ENCODE peak calls at places on chromosomes 4 and X, in nine cellular contexts. One of them, this sample, is unnamed.

GRCh38 chrX:46840946-46841740 is 4.3 kb downstream of the RP2 start:
- DNase-seq in activated naive CD8-positive, alpha-beta T cell treated with anti-CD3 and anti-CD28 coated beads, Interleukin-2, amount 50 U/mL, for 24 hours: no peak
- DNase-seq in progenitor cell of endocrine pancreas: no peak
- DNase-seq in dorsolateral prefrontal cortex: peak; percentile 31
- DNase-seq in endothelial cell of umbilical vein: peak; percentile 21
- DNase-seq in stimulated activated CD8-positive, alpha-beta memory T cell treated with anti-CD3 and anti-CD28 coated beads, Interleukin-4, amount 100 ng/mL, for 1 hour: no peak
- DNase-seq in body of pancreas: peak; percentile 16
- DNase-seq in immature natural killer cell: no peak
- DNase-seq in T47D: no peak
- DNase-seq in this sample: no peak

GRCh38 chrX:17669891-17670290 is 67.4 kb upstream of the SCML1 start:
- DNase-seq in T47D: no peak
- DNase-seq in endothelial cell of umbilical vein: no peak
- DNase-seq in dorsolateral prefrontal cortex: no peak
- DNase-seq in progenitor cell of endocrine pancreas: no peak
- DNase-seq in body of pancreas: no peak
- DNase-seq in immature natural killer cell: no peak
- DNase-seq in activated naive CD8-positive, alpha-beta T cell treated with anti-CD3 and anti-CD28 coated beads, Interleukin-2, amount 50 U/mL, for 24 hours: no peak
- DNase-seq in stimulated activated CD8-positive, alpha-beta memory T cell treated with anti-CD3 and anti-CD28 coated beads, Interleukin-4, amount 100 ng/mL, for 1 hour: no peak
- DNase-seq in this sample: no peak

GRCh38 chr4:3285558-3286334 is 7.1 kb upstream of the RGS12 start:
- DNase-seq in dorsolateral prefrontal cortex: peak; percentile 61
- DNase-seq in progenitor cell of endocrine pancreas: peak; percentile 6
- DNase-seq in activated naive CD8-positive, alpha-beta T cell treated with anti-CD3 and anti-CD28 coated beads, Interleukin-2, amount 50 U/mL, for 24 hours: no peak
- DNase-seq in body of pancreas: no peak
- DNase-seq in T47D: no peak
- DNase-seq in stimulated activated CD8-positive, alpha-beta memory T cell treated with anti-CD3 and anti-CD28 coated beads, Interleukin-4, amount 100 ng/mL, for 1 hour: no peak
- DNase-seq in immature natural killer cell: no peak
- DNase-seq in endothelial cell of umbilical vein: no peak
- DNase-seq in this sample: peak; percentile 72

GRCh38 chr4:116070283-116070682 is 956.9 kb upstream of the NDST4 start:
- DNase-seq in body of pancreas: no peak
- DNase-seq in T47D: no peak
- DNase-seq in progenitor cell of endocrine pancreas: no peak
- DNase-seq in immature natural killer cell: no peak
- DNase-seq in activated naive CD8-positive, alpha-beta T cell treated with anti-CD3 and anti-CD28 coated beads, Interleukin-2, amount 50 U/mL, for 24 hours: no peak
- DNase-seq in endothelial cell of umbilical vein: no peak
- DNase-seq in dorsolateral prefrontal cortex: no peak
- DNase-seq in stimulated activated CD8-positive, alpha-beta memory T cell treated with anti-CD3 and anti-CD28 coated beads, Interleukin-4, amount 100 ng/mL, for 1 hour: no peak
- DNase-seq in this sample: no peak

GRCh38 chr4:173518419-173519102 is 11.5 kb downstream of the HAND2 start:
- DNase-seq in body of pancreas: no peak
- DNase-seq in immature natural killer cell: no peak
- DNase-seq in stimulated activated CD8-positive, alpha-beta memory T cell treated with anti-CD3 and anti-CD28 coated beads, Interleukin-4, amount 100 ng/mL, for 1 hour: no peak
- DNase-seq in endothelial cell of umbilical vein: no peak
- DNase-seq in activated naive CD8-positive, alpha-beta T cell treated with anti-CD3 and anti-CD28 coated beads, Interleukin-2, amount 50 U/mL, for 24 hours: no peak
- DNase-seq in dorsolateral prefrontal cortex: no peak
- DNase-seq in T47D: no peak
- DNase-seq in progenitor cell of endocrine pancreas: no peak
- DNase-seq in this sample: no peak

GRCh38 chrX:40402771-40403533 is 177.8 kb upstream of the ATP6AP2 start:
- DNase-seq in immature natural killer cell: no peak
- DNase-seq in body of pancreas: peak; percentile 28
- DNase-seq in stimulated activated CD8-positive, alpha-beta memory T cell treated with anti-CD3 and anti-CD28 coated beads, Interleukin-4, amount 100 ng/mL, for 1 hour: no peak
- DNase-seq in progenitor cell of endocrine pancreas: no peak
- DNase-seq in activated naive CD8-positive, alpha-beta T cell treated with anti-CD3 and anti-CD28 coated beads, Interleukin-2, amount 50 U/mL, for 24 hours: no peak
- DNase-seq in endothelial cell of umbilical vein: no peak
- DNase-seq in T47D: no peak
- DNase-seq in dorsolateral prefrontal cortex: peak; percentile 8
- DNase-seq in this sample: peak; percentile 64

GRCh38 chr4:11505225-11505971 is 76.7 kb upstream of the HS3ST1 start:
- DNase-seq in T47D: no peak
- DNase-seq in body of pancreas: peak; percentile 41
- DNase-seq in activated naive CD8-positive, alpha-beta T cell treated with anti-CD3 and anti-CD28 coated beads, Interleukin-2, amount 50 U/mL, for 24 hours: no peak
- DNase-seq in progenitor cell of endocrine pancreas: no peak
- DNase-seq in endothelial cell of umbilical vein: peak; percentile 96
- DNase-seq in immature natural killer cell: no peak
- DNase-seq in stimulated activated CD8-positive, alpha-beta memory T cell treated with anti-CD3 and anti-CD28 coated beads, Interleukin-4, amount 100 ng/mL, for 1 hour: peak; percentile 1
- DNase-seq in dorsolateral prefrontal cortex: no peak
- DNase-seq in this sample: no peak

GRCh38 chr4:112119358-112119783 is 25.9 kb upstream of the FAM241A start:
- DNase-seq in progenitor cell of endocrine pancreas: no peak
- DNase-seq in stimulated activated CD8-positive, alpha-beta memory T cell treated with anti-CD3 and anti-CD28 coated beads, Interleukin-4, amount 100 ng/mL, for 1 hour: no peak
- DNase-seq in T47D: no peak
- DNase-seq in dorsolateral prefrontal cortex: no peak
- DNase-seq in endothelial cell of umbilical vein: no peak
- DNase-seq in body of pancreas: no peak
- DNase-seq in activated naive CD8-positive, alpha-beta T cell treated with anti-CD3 and anti-CD28 coated beads, Interleukin-2, amount 50 U/mL, for 24 hours: peak; percentile 25
- DNase-seq in immature natural killer cell: peak; percentile 19
- DNase-seq in this sample: no peak

GRCh38 chrX:16148896-16149295 is 18.4 kb upstream of the MAGEB17 start:
- DNase-seq in dorsolateral prefrontal cortex: no peak
- DNase-seq in body of pancreas: no peak
- DNase-seq in immature natural killer cell: no peak
- DNase-seq in T47D: no peak
- DNase-seq in stimulated activated CD8-positive, alpha-beta memory T cell treated with anti-CD3 and anti-CD28 coated beads, Interleukin-4, amount 100 ng/mL, for 1 hour: no peak
- DNase-seq in endothelial cell of umbilical vein: no peak
- DNase-seq in activated naive CD8-positive, alpha-beta T cell treated with anti-CD3 and anti-CD28 coated beads, Interleukin-2, amount 50 U/mL, for 24 hours: no peak
- DNase-seq in progenitor cell of endocrine pancreas: no peak
- DNase-seq in this sample: no peak

GRCh38 chrX:26026179-26026578 is 112.0 kb upstream of the MAGEB18 start:
- DNase-seq in immature natural killer cell: no peak
- DNase-seq in stimulated activated CD8-positive, alpha-beta memory T cell treated with anti-CD3 and anti-CD28 coated beads, Interleukin-4, amount 100 ng/mL, for 1 hour: no peak
- DNase-seq in T47D: no peak
- DNase-seq in body of pancreas: no peak
- DNase-seq in activated naive CD8-positive, alpha-beta T cell treated with anti-CD3 and anti-CD28 coated beads, Interleukin-2, amount 50 U/mL, for 24 hours: no peak
- DNase-seq in dorsolateral prefrontal cortex: no peak
- DNase-seq in endothelial cell of umbilical vein: no peak
- DNase-seq in progenitor cell of endocrine pancreas: no peak
- DNase-seq in this sample: no peak

GRCh38 chr4:106062452-106062875 is 167.2 kb downstream of the NPNT start:
- DNase-seq in progenitor cell of endocrine pancreas: no peak
- DNase-seq in activated naive CD8-positive, alpha-beta T cell treated with anti-CD3 and anti-CD28 coated beads, Interleukin-2, amount 50 U/mL, for 24 hours: no peak
- DNase-seq in endothelial cell of umbilical vein: peak; percentile 82
- DNase-seq in body of pancreas: no peak
- DNase-seq in T47D: no peak
- DNase-seq in stimulated activated CD8-positive, alpha-beta memory T cell treated with anti-CD3 and anti-CD28 coated beads, Interleukin-4, amount 100 ng/mL, for 1 hour: no peak
- DNase-seq in dorsolateral prefrontal cortex: no peak
- DNase-seq in immature natural killer cell: no peak
- DNase-seq in this sample: no peak

GRCh38 chr4:792729-793108 is 33.2 kb downstream of the CPLX1 start:
- DNase-seq in immature natural killer cell: no peak
- DNase-seq in body of pancreas: no peak
- DNase-seq in activated naive CD8-positive, alpha-beta T cell treated with anti-CD3 and anti-CD28 coated beads, Interleukin-2, amount 50 U/mL, for 24 hours: no peak
- DNase-seq in endothelial cell of umbilical vein: no peak
- DNase-seq in stimulated activated CD8-positive, alpha-beta memory T cell treated with anti-CD3 and anti-CD28 coated beads, Interleukin-4, amount 100 ng/mL, for 1 hour: no peak
- DNase-seq in T47D: no peak
- DNase-seq in dorsolateral prefrontal cortex: no peak
- DNase-seq in progenitor cell of endocrine pancreas: no peak
- DNase-seq in this sample: no peak

GRCh38 chrX:123818243-123818642 is 41.6 kb upstream of the XIAP start:
- DNase-seq in dorsolateral prefrontal cortex: no peak
- DNase-seq in immature natural killer cell: no peak
- DNase-seq in body of pancreas: no peak
- DNase-seq in T47D: no peak
- DNase-seq in stimulated activated CD8-positive, alpha-beta memory T cell treated with anti-CD3 and anti-CD28 coated beads, Interleukin-4, amount 100 ng/mL, for 1 hour: no peak
- DNase-seq in endothelial cell of umbilical vein: no peak
- DNase-seq in activated naive CD8-positive, alpha-beta T cell treated with anti-CD3 and anti-CD28 coated beads, Interleukin-2, amount 50 U/mL, for 24 hours: no peak
- DNase-seq in progenitor cell of endocrine pancreas: no peak
- DNase-seq in this sample: no peak

GRCh38 chr4:14069871-14070270 is 442.3 kb upstream of the BOD1L1 start:
- DNase-seq in progenitor cell of endocrine pancreas: no peak
- DNase-seq in immature natural killer cell: no peak
- DNase-seq in body of pancreas: no peak
- DNase-seq in stimulated activated CD8-positive, alpha-beta memory T cell treated with anti-CD3 and anti-CD28 coated beads, Interleukin-4, amount 100 ng/mL, for 1 hour: no peak
- DNase-seq in dorsolateral prefrontal cortex: no peak
- DNase-seq in endothelial cell of umbilical vein: no peak
- DNase-seq in activated naive CD8-positive, alpha-beta T cell treated with anti-CD3 and anti-CD28 coated beads, Interleukin-2, amount 50 U/mL, for 24 hours: no peak
- DNase-seq in T47D: no peak
- DNase-seq in this sample: no peak

GRCh38 chr4:94577136-94577535 is 125.4 kb downstream of the PDLIM5 start:
- DNase-seq in dorsolateral prefrontal cortex: peak; percentile 12
- DNase-seq in immature natural killer cell: no peak
- DNase-seq in activated naive CD8-positive, alpha-beta T cell treated with anti-CD3 and anti-CD28 coated beads, Interleukin-2, amount 50 U/mL, for 24 hours: no peak
- DNase-seq in stimulated activated CD8-positive, alpha-beta memory T cell treated with anti-CD3 and anti-CD28 coated beads, Interleukin-4, amount 100 ng/mL, for 1 hour: no peak
- DNase-seq in endothelial cell of umbilical vein: peak; percentile 70
- DNase-seq in body of pancreas: peak; percentile 41
- DNase-seq in T47D: no peak
- DNase-seq in progenitor cell of endocrine pancreas: no peak
- DNase-seq in this sample: no peak

GRCh38 chr4:93814722-93815121 is 13.8 kb upstream of the ATOH1 start:
- DNase-seq in dorsolateral prefrontal cortex: no peak
- DNase-seq in activated naive CD8-positive, alpha-beta T cell treated with anti-CD3 and anti-CD28 coated beads, Interleukin-2, amount 50 U/mL, for 24 hours: no peak
- DNase-seq in stimulated activated CD8-positive, alpha-beta memory T cell treated with anti-CD3 and anti-CD28 coated beads, Interleukin-4, amount 100 ng/mL, for 1 hour: no peak
- DNase-seq in body of pancreas: no peak
- DNase-seq in progenitor cell of endocrine pancreas: no peak
- DNase-seq in endothelial cell of umbilical vein: no peak
- DNase-seq in T47D: no peak
- DNase-seq in immature natural killer cell: no peak
- DNase-seq in this sample: no peak

GRCh38 chr4:138522366-138522765 is 280.2 kb upstream of the SLC7A11 start:
- DNase-seq in immature natural killer cell: no peak
- DNase-seq in endothelial cell of umbilical vein: peak; percentile 21
- DNase-seq in activated naive CD8-positive, alpha-beta T cell treated with anti-CD3 and anti-CD28 coated beads, Interleukin-2, amount 50 U/mL, for 24 hours: no peak
- DNase-seq in body of pancreas: no peak
- DNase-seq in T47D: peak; percentile 19
- DNase-seq in progenitor cell of endocrine pancreas: no peak
- DNase-seq in stimulated activated CD8-positive, alpha-beta memory T cell treated with anti-CD3 and anti-CD28 coated beads, Interleukin-4, amount 100 ng/mL, for 1 hour: no peak
- DNase-seq in dorsolateral prefrontal cortex: no peak
- DNase-seq in this sample: no peak

GRCh38 chr4:66555301-66555700 is 885.0 kb upstream of the EPHA5 start:
- DNase-seq in endothelial cell of umbilical vein: no peak
- DNase-seq in activated naive CD8-positive, alpha-beta T cell treated with anti-CD3 and anti-CD28 coated beads, Interleukin-2, amount 50 U/mL, for 24 hours: no peak
- DNase-seq in T47D: no peak
- DNase-seq in progenitor cell of endocrine pancreas: no peak
- DNase-seq in immature natural killer cell: no peak
- DNase-seq in stimulated activated CD8-positive, alpha-beta memory T cell treated with anti-CD3 and anti-CD28 coated beads, Interleukin-4, amount 100 ng/mL, for 1 hour: no peak
- DNase-seq in dorsolateral prefrontal cortex: no peak
- DNase-seq in body of pancreas: no peak
- DNase-seq in this sample: no peak

GRCh38 chr4:182862166-182862875 is 54.9 kb downstream of the DCTD start:
- DNase-seq in dorsolateral prefrontal cortex: peak; percentile 49
- DNase-seq in T47D: no peak
- DNase-seq in body of pancreas: no peak
- DNase-seq in immature natural killer cell: no peak
- DNase-seq in activated naive CD8-positive, alpha-beta T cell treated with anti-CD3 and anti-CD28 coated beads, Interleukin-2, amount 50 U/mL, for 24 hours: no peak
- DNase-seq in endothelial cell of umbilical vein: no peak
- DNase-seq in stimulated activated CD8-positive, alpha-beta memory T cell treated with anti-CD3 and anti-CD28 coated beads, Interleukin-4, amount 100 ng/mL, for 1 hour: no peak
- DNase-seq in progenitor cell of endocrine pancreas: no peak
- DNase-seq in this sample: no peak

GRCh38 chrX:120769576-120770341 is 105.9 kb downstream of the CT47B1 start:
- DNase-seq in immature natural killer cell: no peak
- DNase-seq in progenitor cell of endocrine pancreas: no peak
- DNase-seq in dorsolateral prefrontal cortex: no peak
- DNase-seq in body of pancreas: no peak
- DNase-seq in stimulated activated CD8-positive, alpha-beta memory T cell treated with anti-CD3 and anti-CD28 coated beads, Interleukin-4, amount 100 ng/mL, for 1 hour: no peak
- DNase-seq in T47D: no peak
- DNase-seq in endothelial cell of umbilical vein: peak; percentile 68
- DNase-seq in activated naive CD8-positive, alpha-beta T cell treated with anti-CD3 and anti-CD28 coated beads, Interleukin-2, amount 50 U/mL, for 24 hours: no peak
- DNase-seq in this sample: no peak

GRCh38 chrX:105331244-105331643 is 110.8 kb upstream of the TEX13A start:
- DNase-seq in immature natural killer cell: no peak
- DNase-seq in dorsolateral prefrontal cortex: no peak
- DNase-seq in stimulated activated CD8-positive, alpha-beta memory T cell treated with anti-CD3 and anti-CD28 coated beads, Interleukin-4, amount 100 ng/mL, for 1 hour: no peak
- DNase-seq in body of pancreas: no peak
- DNase-seq in endothelial cell of umbilical vein: no peak
- DNase-seq in progenitor cell of endocrine pancreas: no peak
- DNase-seq in activated naive CD8-positive, alpha-beta T cell treated with anti-CD3 and anti-CD28 coated beads, Interleukin-2, amount 50 U/mL, for 24 hours: no peak
- DNase-seq in T47D: no peak
- DNase-seq in this sample: no peak